ENCODE peak calls at places on chromosomes 1 and 21, in five cellular contexts. P is endothelial cell; C is HTR-8/SVneo; F is H4; Q is stimulated activated CD4-positive, alpha-beta T cell treated with anti-CD3 and anti-CD28 coated beads, Interleukin-2, amount 100 ng/mL, for 48 hours. J is an unnamed sample.

GRCh38 chr1:161193561-161194235 is 5.2 kb downstream of the ADAMTS4 start:
- DNase-seq in F (no peak), Q (no peak), C (no peak), P (no peak), J (no peak)

GRCh38 chr1:53309802-53310201 is 18.1 kb downstream of the LRP8 start:
- DNase-seq in P (no peak), F (no peak), C (no peak), Q (no peak), J (no peak)

GRCh38 chr1:154749078-154749760 is 120.9 kb downstream of the KCNN3 start:
- DNase-seq in P (no peak), F (peak; percentile 55), C (no peak), Q (peak; percentile 48), J (no peak)

GRCh38 chr21:40952551-40953330 is 105.8 kb upstream of the DSCAM start:
- DNase-seq in C (no peak), F (no peak), P (no peak), Q (no peak), J (no peak)

GRCh38 chr1:84363019-84363418 is 35.3 kb upstream of the DNASE2B start:
- DNase-seq in C (no peak), Q (no peak), F (no peak), P (no peak), J (no peak)

GRCh38 chr1:48793863-48794262 is 17.2 kb upstream of the BEND5 start:
- DNase-seq in P (no peak), F (no peak), C (no peak), Q (no peak), J (no peak)

GRCh38 chr1:150487763-150488115 is 520 bp downstream of the TARS2 start:
- DNase-seq in Q (no peak), P (no peak), F (no peak), C (no peak), J (no peak)

GRCh38 chr1:54287176-54287650 is 87.2 kb downstream of the MRPL37 start:
- DNase-seq in Q (peak; percentile 41), P (no peak), C (no peak), F (peak; percentile 99), J (no peak)

GRCh38 chr21:37866027-37866426 is 50.2 kb downstream of the KCNJ6 start:
- DNase-seq in Q (no peak), F (no peak), C (no peak), P (no peak), J (no peak)

GRCh38 chr1:24902471-24902891 is 27.6 kb downstream of the RUNX3 start:
- DNase-seq in C (no peak), P (no peak), Q (no peak), F (no peak), J (no peak)

GRCh38 chr21:36104306-36105300 is 30.3 kb upstream of the CBR3 start:
- DNase-seq in Q (peak; percentile 44), P (peak; percentile 48), C (no peak), F (peak; percentile 75), J (no peak)

GRCh38 chr1:223075834-223076233 is 67.2 kb downstream of the TLR5 start:
- DNase-seq in C (no peak), Q (no peak), F (no peak), P (no peak), J (no peak)

GRCh38 chr21:34730756-34731445 is 62.1 kb downstream of the CLIC6 start:
- DNase-seq in F (no peak), Q (no peak), P (no peak), C (no peak), J (no peak)

GRCh38 chr1:6580588-6581270 is 935 bp downstream of the ZBTB48 start:
- DNase-seq in Q (no peak), P (peak; percentile 27), C (no peak), F (no peak), J (no peak)

GRCh38 chr1:184078564-184079107 is 27.1 kb downstream of the TSEN15 start:
- DNase-seq in C (no peak), F (no peak), Q (no peak), P (no peak), J (no peak)

GRCh38 chr1:234933475-234933874 is 195.2 kb downstream of the TOMM20 start:
- DNase-seq in F (no peak), C (no peak), Q (no peak), P (no peak), J (no peak)

GRCh38 chr1:24904731-24905354 is 25.2 kb downstream of the RUNX3 start:
- DNase-seq in F (no peak), P (no peak), Q (no peak), C (no peak), J (no peak)